ENCODE peak calls at places on chromosome 1, in nine cellular contexts. I is ascending aorta, H is K562, S is neuronal stem cell, E is PC-3, Y is body of pancreas, C is hepatocyte, F is left ventricle myocardium inferior, J is kidney epithelial cell. G is an unnamed sample. For H3K27me3, the result is how much of the 10 kb centered on the place peaks cover.

GRCh38 chr1:4174291-4175200 is 274.5 kb upstream of the C1orf174 start:
- DNase-seq in I (no peak), H (peak), C (no peak), Y (no peak), S (no peak), J (no peak), F (no peak), E (no peak), G (no peak)

GRCh38 chr1:212858461-212859265 is 588 bp downstream of the FLVCR1 start:
- DNase-seq in J (peak), S (no peak), C (peak), F (peak), H (peak), E (peak), I (no peak), Y (peak), G (peak)

GRCh38 chr1:219523411-219523810 is 89.5 kb downstream of the ZC3H11B start:
- DNase-seq in E (no peak), C (no peak), S (no peak), J (no peak), Y (no peak), I (no peak), F (no peak), H (no peak), G (no peak)

GRCh38 chr1:202806845-202807366 is 1.3 kb downstream of the KDM5B start:
- DNase-seq in J (no peak), S (no peak), E (peak), Y (peak), C (peak), F (peak), H (peak), I (no peak), G (peak)

GRCh38 chr1:225962440-225962975 is 21.5 kb upstream of the LEFTY2 start:
- DNase-seq in C (peak), J (no peak), E (no peak), I (no peak), S (no peak), H (peak), Y (peak), F (peak), G (peak)

GRCh38 chr1:170685166-170685565 is 21.2 kb downstream of the PRRX1 start:
- DNase-seq in H (no peak), S (no peak), I (no peak), E (no peak), Y (no peak), J (no peak), C (no peak), F (no peak), G (no peak)

GRCh38 chr1:244709491-244710368 is 56.8 kb downstream of the DESI2 start:
- DNase-seq in H (no peak), S (no peak), E (no peak), Y (no peak), I (no peak), F (no peak), J (no peak), C (no peak), G (no peak)

GRCh38 chr1:115839706-115840095 is 1.2 kb downstream of the NHLH2 start:
- DNase-seq in F (no peak), C (no peak), E (no peak), S (no peak), Y (no peak), I (no peak), J (no peak), H (no peak), G (no peak)

GRCh38 chr1:28885982-28886730 is 28.2 kb upstream of the EPB41 start:
- DNase-seq in J (no peak), E (no peak), Y (no peak), F (no peak), I (no peak), C (no peak), S (no peak), H (no peak), G (no peak)

GRCh38 chr1:62057230-62057629 is 137.4 kb upstream of the L1TD1 start:
- DNase-seq in C (no peak), S (no peak), H (no peak), E (no peak), J (no peak), I (no peak), Y (no peak), F (no peak), G (no peak)

GRCh38 chr1:154806333-154806732 is 63.7 kb downstream of the KCNN3 start:
- DNase-seq in F (no peak), Y (no peak), S (no peak), I (no peak), H (no peak), E (no peak), C (no peak), J (no peak), G (no peak)

GRCh38 chr1:154808261-154808908 is 61.7 kb downstream of the KCNN3 start:
- DNase-seq in S (no peak), E (no peak), J (no peak), I (no peak), Y (no peak), C (no peak), H (no peak), F (peak), G (no peak)

GRCh38 chr1:154808909-154809262 is 61.2 kb downstream of the KCNN3 start:
- DNase-seq in H (no peak), S (no peak), F (peak), I (no peak), C (no peak), Y (no peak), J (peak), E (no peak), G (no peak)

GRCh38 chr1:154809436-154810413 is 60.4 kb downstream of the KCNN3 start:
- DNase-seq in Y (no peak), H (no peak), E (peak), F (no peak), J (peak), C (no peak), S (no peak), I (no peak), G (no peak)

DNA sequence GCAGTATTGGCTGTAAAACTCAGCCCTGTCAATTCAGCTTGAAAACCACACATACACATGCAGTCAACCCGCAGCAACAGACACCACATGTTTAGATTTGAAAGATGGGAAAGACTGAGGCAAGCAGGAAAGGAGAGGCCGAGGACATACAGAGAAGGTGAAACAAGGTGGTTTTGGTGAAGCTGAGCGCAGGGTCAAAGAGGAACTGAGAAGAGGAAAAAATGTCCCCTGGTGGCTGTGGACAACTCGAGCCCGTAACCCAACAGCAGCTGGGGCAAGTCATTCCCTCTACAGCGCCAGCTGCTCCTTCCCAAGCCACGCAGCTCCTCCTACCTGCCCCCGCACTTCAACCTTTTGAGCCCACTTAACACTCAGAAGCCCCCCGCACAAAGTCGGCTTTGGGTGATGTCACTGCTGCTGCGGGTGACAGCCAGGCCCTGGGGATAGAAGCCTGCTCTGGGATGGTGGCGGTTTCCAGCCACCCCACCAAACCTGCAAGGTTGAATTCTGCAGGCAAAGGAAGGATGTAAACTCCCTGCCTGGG is 63.0 kb downstream of the KCNN3 start:
- DNase-seq in C (no peak), E (no peak), F (no peak), H (no peak), I (no peak), J (no peak), Y (no peak), S (no peak), G (no peak)
- H3K27me3 ChIP-seq in C (under half), E (half or more), F (under half), H (half or more), I (under half), J (under half), Y (under half), S (under half), G (under half)

DNA sequence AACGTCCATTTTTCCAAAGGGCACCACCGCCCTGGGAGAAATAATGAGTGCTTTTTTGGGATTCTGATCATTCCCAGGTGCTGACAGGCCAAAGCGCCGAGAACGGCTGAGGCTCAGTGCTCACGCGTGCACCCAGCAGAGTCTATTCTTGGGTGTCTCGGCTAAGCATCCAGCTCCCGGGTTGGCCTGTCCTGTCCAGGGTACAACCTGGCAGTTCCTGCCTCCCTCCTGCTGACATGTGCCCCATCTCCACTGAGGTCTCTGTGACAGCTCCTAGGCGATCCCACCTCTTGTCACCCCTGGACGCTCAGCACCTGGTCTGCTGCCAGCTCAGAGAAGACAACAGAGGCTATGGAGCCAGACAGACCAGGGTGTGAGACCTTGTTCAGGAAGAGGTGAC is 684.5 kb downstream of the PTPRU start:
- DNase-seq in E (no peak), J (no peak), H (no peak), Y (no peak), F (no peak), C (no peak), S (no peak), I (no peak), G (no peak)
- H3K27me3 ChIP-seq in E (under half), J (under half), H (under half), Y (under half), F (under half), C (under half), S (under half), I (under half), G (under half)

DNA sequence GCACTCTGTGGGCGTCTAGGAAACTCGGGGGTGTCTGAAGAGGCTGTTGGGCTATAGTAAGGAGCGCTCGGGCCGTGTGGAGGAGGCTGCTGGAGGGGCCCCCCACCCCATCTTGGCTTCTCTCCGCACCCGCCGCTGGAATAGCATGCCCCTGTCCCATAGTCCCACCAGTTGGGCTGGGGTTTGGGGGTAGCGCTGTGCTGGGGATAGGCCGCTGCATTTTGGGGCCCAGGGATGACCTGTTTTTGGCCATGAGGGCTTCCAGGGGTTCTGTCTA is 511 bp downstream of the EFNA3 start:
- DNase-seq in I (no peak), C (no peak), F (no peak), S (no peak), H (no peak), E (no peak), J (no peak), Y (no peak), G (no peak)
- H3K27me3 ChIP-seq in I (under half), C (under half), F (half or more), S (under half), H (under half), E (under half), J (half or more), Y (under half), G (under half)

DNA sequence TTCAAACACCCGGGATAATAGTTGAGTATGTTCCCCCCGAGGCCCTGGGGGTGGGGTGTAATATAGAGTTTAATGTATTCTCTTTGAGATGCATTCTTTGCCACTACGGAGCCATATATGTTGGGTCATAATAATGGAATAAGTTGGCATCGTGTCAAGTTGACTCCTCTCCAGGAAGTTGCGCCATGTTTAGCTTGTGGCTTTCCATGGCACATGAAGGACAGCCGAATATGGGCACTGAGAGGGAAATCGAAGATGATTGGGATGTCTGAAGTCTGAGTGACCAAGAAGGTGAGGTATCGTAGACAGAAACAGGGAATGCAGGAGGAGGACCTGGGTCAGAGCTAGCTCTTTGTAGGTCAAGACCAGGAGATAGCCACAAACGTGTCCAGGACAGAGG is 92.6 kb downstream of the PAX7 start:
- DNase-seq in C (no peak), I (no peak), F (no peak), E (no peak), H (no peak), Y (no peak), S (no peak), J (no peak), G (no peak)
- H3K27me3 ChIP-seq in C (half or more), I (under half), F (half or more), E (under half), H (half or more), Y (under half), S (under half), J (half or more), G (under half)

DNA sequence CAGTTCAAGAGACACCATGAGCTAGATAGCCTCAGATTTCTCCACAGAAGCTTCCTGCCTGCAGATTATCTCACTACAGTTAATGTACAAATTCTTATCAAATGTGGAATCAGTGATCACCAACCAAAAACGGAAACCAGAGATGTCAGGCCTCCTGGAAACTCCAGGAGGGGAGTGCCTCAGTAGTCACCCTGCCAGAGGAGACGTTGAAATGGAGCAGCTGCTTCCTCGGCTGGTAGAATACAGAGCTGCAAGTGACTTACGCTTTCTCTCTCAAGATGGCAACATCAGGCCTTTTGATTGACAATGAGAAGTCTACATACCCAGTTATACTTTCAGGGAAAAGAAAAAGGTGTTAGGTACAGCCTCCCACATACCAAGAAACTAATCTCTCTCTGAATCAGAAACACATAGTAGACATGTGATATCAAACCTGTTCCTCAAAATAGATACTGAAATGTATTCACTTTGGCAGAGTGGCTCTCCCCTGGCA is 52.2 kb downstream of the ACP6 start:
- DNase-seq in F (no peak), S (no peak), E (no peak), J (no peak), Y (no peak), H (no peak), C (no peak), I (no peak), G (no peak)
- H3K27me3 ChIP-seq in F (under half), S (under half), E (under half), J (under half), Y (under half), H (under half), C (under half), I (under half), G (under half)

GRCh38 chr1:68975534-68975933 is 478.7 kb upstream of the DEPDC1 start:
- DNase-seq in S (peak), H (no peak), C (no peak), J (no peak), Y (no peak), F (no peak), E (peak), I (no peak), G (no peak)

GRCh38 chr1:68984289-68984688 is 487.4 kb upstream of the DEPDC1 start:
- DNase-seq in J (no peak), I (no peak), C (no peak), E (no peak), Y (no peak), F (no peak), H (no peak), S (no peak), G (no peak)

GRCh38 chr1:68974447-68974846 is 477.6 kb upstream of the DEPDC1 start:
- DNase-seq in E (no peak), H (no peak), F (no peak), Y (no peak), J (no peak), I (no peak), C (no peak), S (no peak), G (no peak)

GRCh38 chr1:68977211-68977610 is 480.3 kb upstream of the DEPDC1 start:
- DNase-seq in S (no peak), C (no peak), Y (no peak), H (no peak), I (no peak), E (no peak), J (no peak), F (no peak), G (no peak)

GRCh38 chr1:68979891-68980290 is 483.0 kb upstream of the DEPDC1 start:
- DNase-seq in C (no peak), J (no peak), Y (no peak), I (no peak), S (no peak), H (no peak), E (no peak), F (no peak), G (no peak)
- H3K27me3 ChIP-seq in C (under half), J (under half), Y (under half), I (under half), S (under half), H (under half), E (under half), F (under half), G (under half)